ENCODE peak calls at places on chromosomes 4 and X, in nine cellular contexts. One of them, this sample, is unnamed.

GRCh38 chr4:105509291-105509690 is 35.4 kb upstream of the PPA2 start:
- DNase-seq in left ventricle myocardium inferior: no peak
- DNase-seq in cardiac muscle cell: no peak
- DNase-seq in Calu3: no peak
- DNase-seq in astrocyte of the cerebellum: no peak
- DNase-seq in tibial nerve: no peak
- DNase-seq in lower leg skin: no peak
- DNase-seq in neural progenitor cell: no peak
- DNase-seq in brain microvascular endothelial cell: no peak
- DNase-seq in this sample: no peak

GRCh38 chrX:57977992-57978391 is 67.7 kb upstream of the ZXDA start:
- DNase-seq in left ventricle myocardium inferior: no peak
- DNase-seq in cardiac muscle cell: no peak
- DNase-seq in Calu3: no peak
- DNase-seq in astrocyte of the cerebellum: no peak
- DNase-seq in tibial nerve: no peak
- DNase-seq in lower leg skin: no peak
- DNase-seq in neural progenitor cell: no peak
- DNase-seq in brain microvascular endothelial cell: no peak
- DNase-seq in this sample: no peak

GRCh38 chr4:56871357-56871993 is 36.2 kb upstream of the REST start:
- DNase-seq in left ventricle myocardium inferior: no peak
- DNase-seq in cardiac muscle cell: peak
- DNase-seq in Calu3: no peak
- DNase-seq in astrocyte of the cerebellum: peak
- DNase-seq in tibial nerve: no peak
- DNase-seq in lower leg skin: peak
- DNase-seq in neural progenitor cell: peak
- DNase-seq in brain microvascular endothelial cell: no peak
- DNase-seq in this sample: peak

GRCh38 chr4:149168645-149169044 is 647.0 kb downstream of the IQCM start:
- DNase-seq in left ventricle myocardium inferior: no peak
- DNase-seq in cardiac muscle cell: peak
- DNase-seq in Calu3: no peak
- DNase-seq in astrocyte of the cerebellum: no peak
- DNase-seq in tibial nerve: no peak
- DNase-seq in lower leg skin: no peak
- DNase-seq in neural progenitor cell: no peak
- DNase-seq in brain microvascular endothelial cell: no peak
- DNase-seq in this sample: no peak

GRCh38 chrX:134990475-134991473 is at the start of gene SMIM10:
- DNase-seq in left ventricle myocardium inferior: peak
- DNase-seq in cardiac muscle cell: peak
- DNase-seq in Calu3: peak
- DNase-seq in astrocyte of the cerebellum: peak
- DNase-seq in tibial nerve: peak
- DNase-seq in lower leg skin: peak
- DNase-seq in neural progenitor cell: peak
- DNase-seq in brain microvascular endothelial cell: peak
- DNase-seq in this sample: peak

GRCh38 chr4:6150046-6150735 is 50.2 kb downstream of the JAKMIP1 start:
- DNase-seq in left ventricle myocardium inferior: no peak
- DNase-seq in cardiac muscle cell: no peak
- DNase-seq in Calu3: no peak
- DNase-seq in astrocyte of the cerebellum: no peak
- DNase-seq in tibial nerve: no peak
- DNase-seq in lower leg skin: no peak
- DNase-seq in neural progenitor cell: no peak
- DNase-seq in brain microvascular endothelial cell: no peak
- DNase-seq in this sample: no peak

GRCh38 chr4:61376301-61376700 is 176.2 kb downstream of the ADGRL3 start:
- DNase-seq in left ventricle myocardium inferior: no peak
- DNase-seq in cardiac muscle cell: peak
- DNase-seq in Calu3: no peak
- DNase-seq in astrocyte of the cerebellum: no peak
- DNase-seq in tibial nerve: no peak
- DNase-seq in lower leg skin: no peak
- DNase-seq in neural progenitor cell: no peak
- DNase-seq in brain microvascular endothelial cell: no peak
- DNase-seq in this sample: no peak

GRCh38 chr4:187128226-187128625 is 404.6 kb upstream of the FAT1 start:
- DNase-seq in left ventricle myocardium inferior: no peak
- DNase-seq in cardiac muscle cell: no peak
- DNase-seq in Calu3: no peak
- DNase-seq in astrocyte of the cerebellum: no peak
- DNase-seq in tibial nerve: no peak
- DNase-seq in lower leg skin: no peak
- DNase-seq in neural progenitor cell: no peak
- DNase-seq in brain microvascular endothelial cell: peak
- DNase-seq in this sample: no peak

GRCh38 chrX:102154218-102154860 is 1.4 kb downstream of the BEX5 start:
- DNase-seq in left ventricle myocardium inferior: no peak
- DNase-seq in cardiac muscle cell: no peak
- DNase-seq in Calu3: peak
- DNase-seq in astrocyte of the cerebellum: no peak
- DNase-seq in tibial nerve: no peak
- DNase-seq in lower leg skin: no peak
- DNase-seq in neural progenitor cell: peak
- DNase-seq in brain microvascular endothelial cell: no peak
- DNase-seq in this sample: peak

GRCh38 chrX:135974279-135974856 is 580 bp upstream of the MMGT1 start:
- DNase-seq in left ventricle myocardium inferior: peak
- DNase-seq in cardiac muscle cell: peak
- DNase-seq in Calu3: peak
- DNase-seq in astrocyte of the cerebellum: peak
- DNase-seq in tibial nerve: peak
- DNase-seq in lower leg skin: peak
- DNase-seq in neural progenitor cell: peak
- DNase-seq in brain microvascular endothelial cell: no peak
- DNase-seq in this sample: peak

GRCh38 chr4:26081795-26082498 is 167.9 kb downstream of the SMIM20 start:
- DNase-seq in left ventricle myocardium inferior: no peak
- DNase-seq in cardiac muscle cell: peak
- DNase-seq in Calu3: peak
- DNase-seq in astrocyte of the cerebellum: no peak
- DNase-seq in tibial nerve: no peak
- DNase-seq in lower leg skin: no peak
- DNase-seq in neural progenitor cell: peak
- DNase-seq in brain microvascular endothelial cell: no peak
- DNase-seq in this sample: no peak

GRCh38 chr4:100461796-100462195 is 56.0 kb downstream of the EMCN start:
- DNase-seq in left ventricle myocardium inferior: no peak
- DNase-seq in cardiac muscle cell: no peak
- DNase-seq in Calu3: no peak
- DNase-seq in astrocyte of the cerebellum: no peak
- DNase-seq in tibial nerve: no peak
- DNase-seq in lower leg skin: no peak
- DNase-seq in neural progenitor cell: no peak
- DNase-seq in brain microvascular endothelial cell: no peak
- DNase-seq in this sample: no peak

DNA sequence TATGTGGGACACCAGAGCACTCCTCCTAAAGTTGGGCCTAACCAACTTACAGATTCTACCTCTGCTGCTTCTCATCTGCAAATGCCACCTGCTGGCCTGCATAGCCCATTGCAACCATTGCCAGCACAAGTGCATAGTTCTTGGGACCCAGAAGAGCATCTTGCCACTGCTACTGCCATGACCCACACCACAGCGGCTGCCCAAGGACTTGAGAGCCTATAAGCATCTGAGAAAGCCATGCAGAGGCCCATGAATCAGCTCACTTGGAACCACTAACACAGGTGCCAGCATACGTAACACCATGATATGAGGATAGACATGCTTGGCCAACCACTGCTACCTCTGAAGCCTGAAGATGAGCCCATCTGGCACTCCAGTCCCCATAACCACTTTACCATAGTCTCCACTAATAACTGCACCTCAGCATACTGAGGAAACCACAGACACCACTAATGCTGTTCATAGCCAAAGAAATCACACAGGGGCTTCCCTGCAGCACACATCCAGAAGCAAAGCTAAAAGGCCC is 258.1 kb upstream of the AGTR2 start:
- DNase-seq in left ventricle myocardium inferior: no peak
- DNase-seq in cardiac muscle cell: no peak
- DNase-seq in Calu3: no peak
- DNase-seq in astrocyte of the cerebellum: no peak
- DNase-seq in tibial nerve: no peak
- DNase-seq in lower leg skin: no peak
- DNase-seq in neural progenitor cell: peak
- DNase-seq in brain microvascular endothelial cell: no peak
- DNase-seq in this sample: no peak
- TF ChIP-seq CTCF in left ventricle myocardium inferior: no peak
- TF ChIP-seq CTCF in cardiac muscle cell: no peak
- TF ChIP-seq CTCF in Calu3: no peak
- TF ChIP-seq CTCF in astrocyte of the cerebellum: peak
- TF ChIP-seq CTCF in tibial nerve: no peak
- TF ChIP-seq CTCF in lower leg skin: no peak
- TF ChIP-seq CTCF in neural progenitor cell: peak
- TF ChIP-seq CTCF in brain microvascular endothelial cell: peak
- TF ChIP-seq CTCF in this sample: peak

DNA sequence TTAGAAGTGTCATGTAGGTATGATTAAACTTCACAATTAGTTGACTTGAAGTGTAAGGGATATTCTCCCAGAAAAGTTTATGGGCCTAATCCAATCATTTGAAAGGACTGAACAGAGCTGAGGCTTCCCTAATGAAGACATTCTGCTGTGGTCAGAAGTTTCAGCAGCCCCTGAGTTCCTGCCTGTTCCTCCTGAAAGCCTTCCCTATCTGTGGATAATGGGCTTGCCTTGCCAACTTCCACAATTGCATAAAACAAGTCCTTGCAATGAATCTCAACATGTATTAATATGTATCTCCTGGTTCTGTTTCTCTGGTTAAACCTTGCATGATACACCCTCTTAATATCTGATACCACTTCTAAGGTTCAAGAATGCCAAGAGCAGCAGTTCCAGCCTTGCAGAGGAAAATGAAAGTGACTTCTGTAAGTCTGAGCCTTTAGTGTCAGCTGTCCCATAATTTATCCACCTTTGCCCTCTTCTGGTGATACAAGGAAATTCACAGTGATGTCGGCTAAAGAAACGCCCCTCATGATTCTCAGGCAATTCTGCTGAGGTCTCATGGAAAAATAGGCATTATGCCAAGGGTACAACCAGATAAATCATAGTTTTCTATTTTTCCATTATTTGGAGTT is 172.4 kb upstream of the CXCL13 start:
- DNase-seq in left ventricle myocardium inferior: no peak
- DNase-seq in cardiac muscle cell: peak
- DNase-seq in Calu3: peak
- DNase-seq in astrocyte of the cerebellum: peak
- DNase-seq in tibial nerve: peak
- DNase-seq in lower leg skin: no peak
- DNase-seq in neural progenitor cell: peak
- DNase-seq in brain microvascular endothelial cell: peak
- DNase-seq in this sample: no peak
- TF ChIP-seq CTCF in left ventricle myocardium inferior: peak
- TF ChIP-seq CTCF in cardiac muscle cell: peak
- TF ChIP-seq CTCF in Calu3: peak
- TF ChIP-seq CTCF in astrocyte of the cerebellum: peak
- TF ChIP-seq CTCF in tibial nerve: peak
- TF ChIP-seq CTCF in lower leg skin: no peak
- TF ChIP-seq CTCF in neural progenitor cell: peak
- TF ChIP-seq CTCF in brain microvascular endothelial cell: peak
- TF ChIP-seq CTCF in this sample: peak

GRCh38 chrX:68665502-68665901 is 18.0 kb downstream of the STARD8 start:
- DNase-seq in left ventricle myocardium inferior: peak
- DNase-seq in cardiac muscle cell: no peak
- DNase-seq in Calu3: no peak
- DNase-seq in astrocyte of the cerebellum: no peak
- DNase-seq in tibial nerve: no peak
- DNase-seq in lower leg skin: no peak
- DNase-seq in neural progenitor cell: no peak
- DNase-seq in brain microvascular endothelial cell: no peak
- DNase-seq in this sample: no peak
- TF ChIP-seq CTCF in left ventricle myocardium inferior: peak
- TF ChIP-seq CTCF in cardiac muscle cell: peak
- TF ChIP-seq CTCF in Calu3: no peak
- TF ChIP-seq CTCF in astrocyte of the cerebellum: peak
- TF ChIP-seq CTCF in tibial nerve: no peak
- TF ChIP-seq CTCF in lower leg skin: no peak
- TF ChIP-seq CTCF in neural progenitor cell: peak
- TF ChIP-seq CTCF in brain microvascular endothelial cell: peak
- TF ChIP-seq CTCF in this sample: no peak

GRCh38 chr4:118684873-118685811 is at the start of gene METTL14:
- DNase-seq in left ventricle myocardium inferior: peak
- DNase-seq in cardiac muscle cell: peak
- DNase-seq in Calu3: peak
- DNase-seq in astrocyte of the cerebellum: peak
- DNase-seq in tibial nerve: peak
- DNase-seq in lower leg skin: peak
- DNase-seq in neural progenitor cell: peak
- DNase-seq in brain microvascular endothelial cell: peak
- DNase-seq in this sample: peak
- TF ChIP-seq CTCF in left ventricle myocardium inferior: peak
- TF ChIP-seq CTCF in cardiac muscle cell: no peak
- TF ChIP-seq CTCF in Calu3: no peak
- TF ChIP-seq CTCF in astrocyte of the cerebellum: no peak
- TF ChIP-seq CTCF in tibial nerve: no peak
- TF ChIP-seq CTCF in lower leg skin: no peak
- TF ChIP-seq CTCF in neural progenitor cell: peak
- TF ChIP-seq CTCF in brain microvascular endothelial cell: peak
- TF ChIP-seq CTCF in this sample: peak

GRCh38 chr4:176676901-176677300 is 115.8 kb downstream of the VEGFC start:
- DNase-seq in left ventricle myocardium inferior: no peak
- DNase-seq in cardiac muscle cell: no peak
- DNase-seq in Calu3: no peak
- DNase-seq in astrocyte of the cerebellum: no peak
- DNase-seq in tibial nerve: no peak
- DNase-seq in lower leg skin: no peak
- DNase-seq in neural progenitor cell: no peak
- DNase-seq in brain microvascular endothelial cell: no peak
- DNase-seq in this sample: no peak

GRCh38 chr4:176668324-176668723 is 124.4 kb downstream of the VEGFC start:
- DNase-seq in left ventricle myocardium inferior: no peak
- DNase-seq in cardiac muscle cell: peak
- DNase-seq in Calu3: no peak
- DNase-seq in astrocyte of the cerebellum: no peak
- DNase-seq in tibial nerve: no peak
- DNase-seq in lower leg skin: no peak
- DNase-seq in neural progenitor cell: no peak
- DNase-seq in brain microvascular endothelial cell: no peak
- DNase-seq in this sample: no peak

GRCh38 chr4:176671532-176671931 is 121.2 kb downstream of the VEGFC start:
- DNase-seq in left ventricle myocardium inferior: peak
- DNase-seq in cardiac muscle cell: peak
- DNase-seq in Calu3: no peak
- DNase-seq in astrocyte of the cerebellum: no peak
- DNase-seq in tibial nerve: no peak
- DNase-seq in lower leg skin: no peak
- DNase-seq in neural progenitor cell: no peak
- DNase-seq in brain microvascular endothelial cell: no peak
- DNase-seq in this sample: no peak
- TF ChIP-seq CTCF in left ventricle myocardium inferior: no peak
- TF ChIP-seq CTCF in cardiac muscle cell: no peak
- TF ChIP-seq CTCF in Calu3: no peak
- TF ChIP-seq CTCF in astrocyte of the cerebellum: no peak
- TF ChIP-seq CTCF in tibial nerve: no peak
- TF ChIP-seq CTCF in lower leg skin: no peak
- TF ChIP-seq CTCF in neural progenitor cell: no peak
- TF ChIP-seq CTCF in brain microvascular endothelial cell: no peak
- TF ChIP-seq CTCF in this sample: no peak